ENCODE peak calls at places on chromosomes 4 and X, in six cellular contexts. I, C, D, V, U and K are unnamed samples.

GRCh38 chrX:64994131-64994798 is 18.0 kb upstream of the ZC4H2 start:
- DNase-seq in I (no peak), C (no peak), D (no peak), V (no peak), U (no peak), K (no peak)

GRCh38 chr4:19924761-19925160 is 326.9 kb upstream of the SLIT2 start:
- DNase-seq in I (no peak), C (no peak), D (no peak), V (no peak), U (no peak), K (no peak)

GRCh38 chrX:107025538-107025937 is 25.5 kb upstream of the MORC4 start:
- DNase-seq in I (no peak), C (no peak), D (no peak), V (no peak), U (no peak), K (no peak)

GRCh38 chr4:10192331-10192730 is 75.7 kb upstream of the WDR1 start:
- DNase-seq in I (no peak), C (no peak), D (no peak), V (no peak), U (no peak), K (no peak)

GRCh38 chr4:54998991-54999390 is 126.4 kb downstream of the KDR start:
- DNase-seq in I (no peak), C (no peak), D (no peak), V (no peak), U (no peak), K (no peak)

GRCh38 chrX:74527344-74527743 is 87.1 kb downstream of the RLIM start:
- DNase-seq in I (no peak), C (no peak), D (no peak), V (no peak), U (no peak), K (peak; percentile 22)

GRCh38 chr4:4481394-4482000 is 60.4 kb downstream of the STX18 start:
- DNase-seq in I (no peak), C (no peak), D (no peak), V (no peak), U (no peak), K (no peak)

GRCh38 chr4:86918539-86919072 is 16.2 kb upstream of the AFF1 start:
- DNase-seq in I (no peak), C (no peak), D (no peak), V (no peak), U (no peak), K (no peak)

GRCh38 chr4:79852305-79852730 is 220.7 kb downstream of the ANTXR2 start:
- DNase-seq in I (no peak), C (no peak), D (no peak), V (no peak), U (peak; percentile 9), K (no peak)

GRCh38 chr4:73609688-73610087 is 10.5 kb downstream of the RASSF6 start:
- DNase-seq in I (no peak), C (no peak), D (no peak), V (no peak), U (no peak), K (no peak)

GRCh38 chr4:73612032-73612431 is 8.2 kb downstream of the RASSF6 start:
- DNase-seq in I (no peak), C (no peak), D (no peak), V (no peak), U (no peak), K (no peak)

GRCh38 chr4:73606465-73606974 is 13.7 kb downstream of the RASSF6 start:
- DNase-seq in I (no peak), C (no peak), D (no peak), V (no peak), U (no peak), K (no peak)

GRCh38 chr4:73607375-73608026 is 12.7 kb downstream of the RASSF6 start:
- DNase-seq in I (no peak), C (no peak), D (no peak), V (no peak), U (no peak), K (no peak)

GRCh38 chr4:73608677-73609594 is 11.3 kb downstream of the RASSF6 start:
- DNase-seq in I (no peak), C (no peak), D (peak; percentile 45), V (no peak), U (no peak), K (no peak)
- H3K4me1 ChIP-seq in I (peaks cover 69% of the 10 kb centered on the region), C (no peaks in the 10 kb centered on the region), D (peaks cover 11% of the 10 kb centered on the region), V (peaks cover 11% of the 10 kb centered on the region), U (peaks cover 25% of the 10 kb centered on the region), K (peaks cover 27% of the 10 kb centered on the region)

GRCh38 chr4:23934915-23935314 is 45.1 kb upstream of the PPARGC1A start:
- DNase-seq in I (peak; percentile 75), C (no peak), D (peak; percentile 95), V (peak; percentile 87), U (peak; percentile 35), K (no peak)
- H3K9me3 ChIP-seq in I (no peaks in the 10 kb centered on the region), C (no peaks in the 10 kb centered on the region), D (no peaks in the 10 kb centered on the region), V (no peaks in the 10 kb centered on the region), U (no peaks in the 10 kb centered on the region), K (no peaks in the 10 kb centered on the region)

DNA sequence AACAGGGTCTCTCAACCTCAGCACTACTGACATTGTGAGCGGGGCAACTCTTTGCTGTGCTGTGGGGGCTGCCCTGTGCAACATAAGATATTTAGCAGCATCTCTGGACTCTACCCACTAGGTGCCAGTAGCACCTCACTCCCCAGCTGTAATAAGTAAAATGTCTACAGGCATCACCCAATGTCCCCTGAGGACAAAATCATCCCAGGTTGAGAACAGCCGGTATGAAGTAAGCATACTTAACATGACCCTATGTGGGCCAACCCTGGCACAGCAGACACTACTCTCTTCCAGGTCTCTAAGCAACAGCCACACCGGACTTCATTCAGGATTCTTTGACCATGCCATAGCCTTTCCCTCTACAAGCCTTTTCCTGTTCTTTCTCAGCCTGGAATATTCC is 10.5 kb upstream of the MGST2 start:
- DNase-seq in I (no peak), C (no peak), D (peak; percentile 37), V (no peak), U (no peak), K (no peak)
- TF ChIP-seq POLR2AphosphoS5 in I (no peak), C (no peak), D (no peak), V (no peak), U (no peak), K (no peak)

GRCh38 chr4:24601121-24601520 is 16.8 kb upstream of the DHX15 start:
- DNase-seq in I (no peak), C (no peak), D (no peak), V (no peak), U (no peak), K (no peak)
- H3K4me1 ChIP-seq in I (peaks cover 26% of the 10 kb centered on the region), C (peaks cover 4% of the 10 kb centered on the region), D (no peaks in the 10 kb centered on the region), V (no peaks in the 10 kb centered on the region), U (peaks cover 3% of the 10 kb centered on the region), K (no peaks in the 10 kb centered on the region)

DNA sequence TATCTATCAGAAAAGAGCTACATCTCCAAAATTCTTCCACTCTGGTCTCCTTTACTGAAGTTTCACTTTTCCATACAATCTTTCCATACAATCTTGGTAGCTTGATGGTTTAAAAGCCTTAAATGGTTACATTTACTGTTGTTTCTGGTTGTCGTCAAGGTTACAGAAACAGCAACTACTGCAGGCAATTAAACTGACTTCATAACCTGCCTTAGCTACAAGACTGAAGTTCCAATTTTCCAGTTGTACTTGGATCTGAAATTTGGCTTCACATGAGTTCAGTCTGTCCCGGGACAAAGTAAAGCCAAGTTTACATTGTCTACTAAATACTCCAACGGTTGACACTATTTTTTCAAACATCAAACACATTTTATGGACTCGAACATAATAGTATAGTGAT is 326.4 kb downstream of the ANKRD50 start:
- DNase-seq in I (no peak), C (no peak), D (no peak), V (no peak), U (no peak), K (no peak)
- H3K9me3 ChIP-seq in I (no peaks in the 10 kb centered on the region), C (no peaks in the 10 kb centered on the region), D (no peaks in the 10 kb centered on the region), V (no peaks in the 10 kb centered on the region), U (no peaks in the 10 kb centered on the region), K (no peaks in the 10 kb centered on the region)

GRCh38 chrX:8913665-8914409 is 112.7 kb upstream of the FAM9A start:
- DNase-seq in I (no peak), C (no peak), D (peak; percentile 26), V (no peak), U (peak; percentile 9), K (no peak)
- TF ChIP-seq POLR2AphosphoS5 in I (no peak), C (no peak), D (no peak), V (no peak), U (no peak), K (peak; percentile 29)